ENCODE peak calls at places on chromosomes 1 and 21, in four cellular contexts. One of them, this sample, is unnamed.

GRCh38 chr1:207851696-207852095 is 59.2 kb downstream of the CD34 start:
- DNase-seq in heart left ventricle: no peak
- DNase-seq in gastrocnemius medialis: no peak
- DNase-seq in stomach: no peak
- DNase-seq in this sample: no peak

GRCh38 chr1:230747886-230748800 is 955 bp downstream of the CAPN9 start:
- DNase-seq in stomach: peak; percentile 92
- DNase-seq in heart left ventricle: no peak
- DNase-seq in gastrocnemius medialis: no peak
- DNase-seq in this sample: no peak

GRCh38 chr1:77975386-77975785 is 3.5 kb downstream of the FUBP1 start:
- DNase-seq in heart left ventricle: no peak
- DNase-seq in stomach: no peak
- DNase-seq in gastrocnemius medialis: no peak
- DNase-seq in this sample: no peak

GRCh38 chr1:44811714-44812151 is 3.4 kb downstream of the BTBD19 start:
- DNase-seq in stomach: no peak
- DNase-seq in heart left ventricle: peak; percentile 61
- DNase-seq in gastrocnemius medialis: no peak
- DNase-seq in this sample: peak; percentile 31

GRCh38 chr1:150151291-150152181 is 1.8 kb downstream of the PLEKHO1 start:
- DNase-seq in gastrocnemius medialis: no peak
- DNase-seq in heart left ventricle: no peak
- DNase-seq in stomach: peak; percentile 31
- DNase-seq in this sample: no peak

GRCh38 chr1:12503709-12504108 is 114.3 kb downstream of the DHRS3 start:
- DNase-seq in heart left ventricle: no peak
- DNase-seq in gastrocnemius medialis: no peak
- DNase-seq in stomach: no peak
- DNase-seq in this sample: no peak

GRCh38 chr1:246591504-246591903 is 25.2 kb downstream of the CNST start:
- DNase-seq in stomach: no peak
- DNase-seq in heart left ventricle: no peak
- DNase-seq in gastrocnemius medialis: no peak
- DNase-seq in this sample: no peak

GRCh38 chr1:6998267-6998666 is 213.0 kb downstream of the CAMTA1 start:
- DNase-seq in gastrocnemius medialis: no peak
- DNase-seq in stomach: no peak
- DNase-seq in heart left ventricle: peak; percentile 59
- DNase-seq in this sample: no peak

GRCh38 chr1:5830771-5831599 is 161.2 kb downstream of the NPHP4 start:
- DNase-seq in gastrocnemius medialis: no peak
- DNase-seq in heart left ventricle: no peak
- DNase-seq in stomach: no peak
- DNase-seq in this sample: no peak

GRCh38 chr1:3360646-3361257 is 93.7 kb upstream of the ARHGEF16 start:
- DNase-seq in stomach: no peak
- DNase-seq in gastrocnemius medialis: no peak
- DNase-seq in heart left ventricle: no peak
- DNase-seq in this sample: no peak

GRCh38 chr1:105005594-105006195 is 1256.0 kb downstream of the AMY1C start:
- DNase-seq in heart left ventricle: no peak
- DNase-seq in stomach: no peak
- DNase-seq in gastrocnemius medialis: no peak
- DNase-seq in this sample: peak; percentile 34

GRCh38 chr1:116147972-116148371 is 36.8 kb downstream of the MAB21L3 start:
- DNase-seq in heart left ventricle: no peak
- DNase-seq in stomach: no peak
- DNase-seq in gastrocnemius medialis: no peak
- DNase-seq in this sample: no peak

GRCh38 chr1:92343061-92343460 is 44.2 kb downstream of the RPAP2 start:
- DNase-seq in stomach: no peak
- DNase-seq in heart left ventricle: no peak
- DNase-seq in gastrocnemius medialis: no peak
- DNase-seq in this sample: no peak

GRCh38 chr1:234987415-234988159 is 141.1 kb downstream of the TOMM20 start:
- DNase-seq in stomach: peak; percentile 79
- DNase-seq in gastrocnemius medialis: no peak
- DNase-seq in heart left ventricle: peak; percentile 65
- DNase-seq in this sample: peak; percentile 93

DNA sequence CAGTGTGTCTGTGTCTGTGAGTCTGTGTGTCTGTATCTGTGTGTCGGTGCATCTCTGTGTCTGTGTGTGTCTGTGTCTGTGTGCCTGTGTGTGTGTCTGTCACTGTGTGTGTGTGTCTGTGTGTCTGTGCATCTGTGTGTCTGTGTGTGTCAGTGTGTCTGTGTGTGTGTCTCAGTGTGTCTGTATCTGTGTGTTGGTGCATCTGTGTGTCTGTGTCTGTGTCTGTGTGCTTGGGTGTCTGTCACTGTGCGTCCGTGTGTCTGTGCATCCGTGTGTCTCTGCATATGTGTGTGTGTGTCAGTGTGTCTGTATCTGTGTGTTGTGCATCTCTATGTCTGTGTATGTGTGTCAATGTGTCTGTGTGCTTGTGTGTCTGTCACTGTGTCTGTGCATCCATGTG is 44.7 kb upstream of the POFUT2 start:
- DNase-seq in stomach: no peak
- DNase-seq in gastrocnemius medialis: no peak
- DNase-seq in heart left ventricle: no peak
- DNase-seq in this sample: no peak
- H3K4me1 ChIP-seq in stomach: peaks cover 17% of the 10 kb centered on the region
- H3K4me1 ChIP-seq in gastrocnemius medialis: no peaks in the 10 kb centered on the region
- H3K4me1 ChIP-seq in heart left ventricle: no peaks in the 10 kb centered on the region
- H3K4me1 ChIP-seq in this sample: no peaks in the 10 kb centered on the region

GRCh38 chr1:221886311-221887090 is 144.6 kb upstream of the DUSP10 start:
- DNase-seq in gastrocnemius medialis: no peak
- DNase-seq in heart left ventricle: no peak
- DNase-seq in stomach: no peak
- DNase-seq in this sample: no peak
- H3K4me1 ChIP-seq in gastrocnemius medialis: peaks cover 19% of the 10 kb centered on the region
- H3K4me1 ChIP-seq in heart left ventricle: no peaks in the 10 kb centered on the region
- H3K4me1 ChIP-seq in stomach: peaks cover 6% of the 10 kb centered on the region
- H3K4me1 ChIP-seq in this sample: peaks cover 2% of the 10 kb centered on the region

GRCh38 chr1:17643861-17644703 is 104.6 kb downstream of the ARHGEF10L start:
- DNase-seq in heart left ventricle: no peak
- DNase-seq in stomach: no peak
- DNase-seq in gastrocnemius medialis: no peak
- DNase-seq in this sample: no peak
- H3K4me1 ChIP-seq in heart left ventricle: no peaks in the 10 kb centered on the region
- H3K4me1 ChIP-seq in stomach: peaks cover 5% of the 10 kb centered on the region
- H3K4me1 ChIP-seq in gastrocnemius medialis: peaks cover 11% of the 10 kb centered on the region
- H3K4me1 ChIP-seq in this sample: no peaks in the 10 kb centered on the region

GRCh38 chr1:204096931-204097330 is 24.0 kb downstream of the SOX13 start:
- DNase-seq in gastrocnemius medialis: no peak
- DNase-seq in stomach: no peak
- DNase-seq in heart left ventricle: no peak
- DNase-seq in this sample: no peak
- H3K4me1 ChIP-seq in gastrocnemius medialis: peaks cover 65% of the 10 kb centered on the region
- H3K4me1 ChIP-seq in stomach: peaks cover 70% of the 10 kb centered on the region
- H3K4me1 ChIP-seq in heart left ventricle: peaks cover 4% of the 10 kb centered on the region
- H3K4me1 ChIP-seq in this sample: peaks cover 38% of the 10 kb centered on the region

This sample was measured in tibial artery.